ENCODE peak calls at places on chromosomes 16 and 17, in eight cellular contexts. P, Q, K, F, L, H, X and J are unnamed samples.
A peak's percentile ranks its signal among the peaks of the same experiment; 100 is the strongest.

GRCh38 chr17:21199856-21200255 is 14.1 kb downstream of the TMEM11 start:
- DNase-seq in P (no peak), Q (no peak), K (no peak), F (no peak), L (no peak), H (no peak), X (no peak), J (no peak)

GRCh38 chr16:78996806-78997205 is 603.7 kb downstream of the MAF start:
- DNase-seq in P (no peak), Q (no peak), K (no peak), F (no peak), L (no peak), H (no peak), X (no peak), J (no peak)

GRCh38 chr17:80122926-80123505 is 21.6 kb downstream of the GAA start:
- DNase-seq in P (no peak), Q (no peak), K (no peak), F (no peak), L (no peak), H (no peak), X (no peak), J (no peak)

GRCh38 chr17:10118788-10119130 is 79.6 kb downstream of the GAS7 start:
- DNase-seq in P (no peak), Q (no peak), K (no peak), F (no peak), L (no peak), H (no peak), X (no peak), J (no peak)

GRCh38 chr16:54156349-54156748 is 130.2 kb downstream of the IRX3 start:
- DNase-seq in P (no peak), Q (no peak), K (no peak), F (no peak), L (no peak), H (no peak), X (no peak), J (no peak)

GRCh38 chr17:17155568-17155967 is 50.6 kb downstream of the PLD6 start:
- DNase-seq in P (no peak), Q (no peak), K (no peak), F (no peak), L (peak; percentile 6), H (no peak), X (no peak), J (no peak)

GRCh38 chr16:73404001-73404400 is 356.1 kb upstream of the ZFHX3 start:
- DNase-seq in P (no peak), Q (no peak), K (no peak), F (no peak), L (no peak), H (no peak), X (no peak), J (no peak)

GRCh38 chr17:77733576-77734296 is 224.8 kb upstream of the TNRC6C start:
- DNase-seq in P (no peak), Q (no peak), K (no peak), F (no peak), L (no peak), H (no peak), X (no peak), J (no peak)

GRCh38 chr17:19417611-19418010 is 6.6 kb downstream of the RNF112 start:
- DNase-seq in P (no peak), Q (no peak), K (no peak), F (no peak), L (no peak), H (no peak), X (no peak), J (no peak)

GRCh38 chr17:65498831-65499230 is 62.6 kb downstream of the AXIN2 start:
- DNase-seq in P (no peak), Q (no peak), K (no peak), F (no peak), L (no peak), H (no peak), X (no peak), J (no peak)

GRCh38 chr16:70803354-70803753 is 2.4 kb upstream of the VAC14 start:
- DNase-seq in P (no peak), Q (no peak), K (no peak), F (no peak), L (no peak), H (no peak), X (no peak), J (no peak)

GRCh38 chr16:30051518-30051917 is 14.0 kb upstream of the ALDOA start:
- DNase-seq in P (no peak), Q (no peak), K (no peak), F (no peak), L (peak; percentile 86), H (no peak), X (no peak), J (no peak)

GRCh38 chr16:87687998-87688529 is 77.7 kb downstream of the KLHDC4 start:
- DNase-seq in P (no peak), Q (no peak), K (no peak), F (no peak), L (no peak), H (no peak), X (no peak), J (no peak)

GRCh38 chr17:33021731-33022408 is 30.2 kb downstream of the SPACA3 start:
- DNase-seq in P (no peak), Q (no peak), K (no peak), F (no peak), L (no peak), H (no peak), X (no peak), J (no peak)

GRCh38 chr16:89722392-89723278 is 1.3 kb downstream of the ZNF276 start:
- DNase-seq in P (no peak), Q (peak; percentile 39), K (no peak), F (no peak), L (no peak), H (no peak), X (no peak), J (peak; percentile 58)

GRCh38 chr16:19284207-19284606 is 1.3 kb upstream of the CLEC19A start:
- DNase-seq in P (peak; percentile 11), Q (no peak), K (no peak), F (no peak), L (no peak), H (no peak), X (peak; percentile 39), J (no peak)

GRCh38 chr17:58006563-58006923 is 503 bp downstream of the SRSF1 start:
- DNase-seq in P (peak; percentile 32), Q (peak; percentile 44), K (no peak), F (no peak), L (peak; percentile 85), H (no peak), X (peak; percentile 66), J (peak; percentile 58)

GRCh38 chr16:52773026-52773425 is 226.1 kb upstream of the TOX3 start:
- DNase-seq in P (no peak), Q (no peak), K (no peak), F (no peak), L (no peak), H (peak; percentile 51), X (no peak), J (no peak)

GRCh38 chr17:1933875-1934715 is 91.0 kb downstream of the RTN4RL1 start:
- DNase-seq in P (no peak), Q (no peak), K (no peak), F (no peak), L (no peak), H (no peak), X (no peak), J (no peak)

GRCh38 chr17:75642221-75643032 is 9.2 kb downstream of the SMIM5 start:
- DNase-seq in P (no peak), Q (no peak), K (no peak), F (no peak), L (no peak), H (no peak), X (no peak), J (no peak)

GRCh38 chr16:85164838-85165516 is 52.7 kb upstream of the CIBAR2 start:
- DNase-seq in P (no peak), Q (no peak), K (no peak), F (no peak), L (no peak), H (no peak), X (no peak), J (no peak)

GRCh38 chr16:89422527-89422904 is 67.8 kb downstream of the ANKRD11 start:
- DNase-seq in P (no peak), Q (no peak), K (peak; percentile 2), F (no peak), L (peak; percentile 80), H (no peak), X (no peak), J (no peak)

GRCh38 chr17:9211133-9211765 is 189.9 kb downstream of the NTN1 start:
- DNase-seq in P (no peak), Q (no peak), K (no peak), F (no peak), L (no peak), H (no peak), X (no peak), J (no peak)

GRCh38 chr17:34474706-34475105 is 104.7 kb upstream of the TMEM132E start:
- DNase-seq in P (no peak), Q (no peak), K (no peak), F (no peak), L (no peak), H (no peak), X (no peak), J (no peak)

GRCh38 chr16:19520861-19521331 is 1.0 kb downstream of the GDE1 start:
- DNase-seq in P (no peak), Q (no peak), K (no peak), F (no peak), L (peak; percentile 21), H (no peak), X (no peak), J (no peak)

GRCh38 chr17:76449126-76449525 is 3.8 kb downstream of the UBE2O start:
- DNase-seq in P (no peak), Q (no peak), K (no peak), F (no peak), L (no peak), H (no peak), X (no peak), J (no peak)

GRCh38 chr16:84818989-84819643 is 669 bp upstream of the CRISPLD2 start:
- DNase-seq in P (no peak), Q (no peak), K (no peak), F (no peak), L (no peak), H (no peak), X (no peak), J (no peak)

GRCh38 chr17:10612957-10613744 is 44.0 kb downstream of the MYH3 start:
- DNase-seq in P (no peak), Q (no peak), K (peak; percentile 54), F (no peak), L (peak; percentile 87), H (no peak), X (no peak), J (no peak)

GRCh38 chr17:66661411-66661843 is 173.5 kb upstream of the CACNG5 start:
- DNase-seq in P (no peak), Q (no peak), K (no peak), F (no peak), L (peak; percentile 26), H (peak; percentile 59), X (peak; percentile 36), J (no peak)

GRCh38 chr16:17591655-17592405 is 121.1 kb upstream of the XYLT1 start:
- DNase-seq in P (no peak), Q (no peak), K (no peak), F (no peak), L (peak; percentile 44), H (no peak), X (no peak), J (no peak)

GRCh38 chr16:86027366-86028126 is 128.6 kb downstream of the IRF8 start:
- DNase-seq in P (no peak), Q (no peak), K (no peak), F (no peak), L (no peak), H (no peak), X (no peak), J (no peak)

GRCh38 chr17:43818966-43819365 is 14.0 kb downstream of the MPP3 start:
- DNase-seq in P (no peak), Q (no peak), K (no peak), F (no peak), L (no peak), H (no peak), X (no peak), J (no peak)